ENCODE peak calls at places on chromosomes 7 and 10, in four cellular contexts. O is NCI-H1092; Z is naive thymus-derived CD8-positive, alpha-beta T cell; R is epithelial cell of esophagus. J is an unnamed sample.

GRCh38 chr7:40525764-40526163 is 391.0 kb downstream of the SUGCT start:
- DNase-seq in O (no peak), Z (no peak), R (no peak), J (no peak)

GRCh38 chr7:76386691-76387260 is 22.7 kb downstream of the SSC4D start:
- DNase-seq in Z (no peak), R (no peak), O (no peak), J (no peak)

GRCh38 chr7:8418627-8419245 is 14.7 kb upstream of the NXPH1 start:
- DNase-seq in R (peak), Z (peak), O (peak), J (no peak)

GRCh38 chr7:2241580-2242540 is at the start of the genes MRM2 and NUDT1:
- DNase-seq in R (peak), O (peak), Z (peak), J (peak)

GRCh38 chr7:143257501-143257900 is 5.7 kb upstream of the GSTK1 start:
- DNase-seq in O (no peak), R (no peak), Z (no peak), J (no peak)

GRCh38 chr7:130153251-130153908 is 51.8 kb downstream of the TMEM209 start:
- DNase-seq in O (no peak), Z (no peak), R (no peak), J (no peak)

GRCh38 chr10:108904163-108904878 is 1019.0 kb downstream of the XPNPEP1 start:
- DNase-seq in R (no peak), O (no peak), Z (no peak), J (no peak)

GRCh38 chr10:79358811-79359210 is 11.5 kb downstream of the PPIF start:
- DNase-seq in R (peak), Z (no peak), O (no peak), J (no peak)

GRCh38 chr10:1208376-1209311 is 152.5 kb downstream of the WDR37 start:
- DNase-seq in Z (no peak), O (no peak), R (no peak), J (no peak)

GRCh38 chr10:111972109-111972508 is 211.5 kb downstream of the GPAM start:
- DNase-seq in Z (no peak), O (no peak), R (no peak), J (no peak)

GRCh38 chr7:44971991-44972441 is 6.8 kb downstream of the MYO1G start:
- DNase-seq in R (no peak), O (no peak), Z (no peak), J (no peak)

GRCh38 chr10:113631680-113632079 is 32.2 kb downstream of the NRAP start:
- DNase-seq in R (no peak), O (no peak), Z (no peak), J (no peak)

GRCh38 chr7:47371733-47372368 is 210.1 kb downstream of the TNS3 start:
- DNase-seq in O (peak), R (peak), Z (no peak), J (no peak)

GRCh38 chr10:18607979-18608378 is 43.4 kb downstream of the NSUN6 start:
- DNase-seq in R (peak), O (no peak), Z (no peak), J (no peak)

GRCh38 chr7:18163091-18163490 is 135.4 kb upstream of the PRPS1L1 start:
- DNase-seq in O (no peak), R (no peak), Z (no peak), J (no peak)

GRCh38 chr7:50146692-50147091 is 53.6 kb upstream of the ZPBP start:
- DNase-seq in O (peak), Z (no peak), R (no peak), J (no peak)

GRCh38 chr7:50782376-50783208 is at the start of gene GRB10:
- DNase-seq in R (no peak), O (peak), Z (no peak), J (no peak)

GRCh38 chr10:112838784-112839481 is 111.1 kb upstream of the TCF7L2 start:
- DNase-seq in O (no peak), Z (no peak), R (no peak), J (no peak)